ENCODE peak calls at places on chromosomes 16 and 17, in seven cellular contexts. G is GM12878, K is A549, L is H1, Y is K562, C is SK-N-SH, M is HepG2. H is an unnamed sample.

GRCh38 chr16:76796431-76796830 is 394.6 kb upstream of the MON1B start:
- DNase-seq in C (no peak), M (no peak), K (no peak), L (no peak), Y (no peak), G (no peak), H (no peak)

GRCh38 chr17:37458805-37459204 is 30.9 kb upstream of the DUSP14 start:
- DNase-seq in K (no peak), Y (no peak), C (no peak), G (no peak), L (no peak), M (no peak), H (peak)

GRCh38 chr17:48262982-48263586 is 155.5 kb downstream of the SNX11 start:
- DNase-seq in M (no peak), C (no peak), Y (peak), G (no peak), L (no peak), K (peak), H (peak)

GRCh38 chr16:84700518-84701277 is 898 bp downstream of the USP10 start:
- DNase-seq in G (no peak), Y (peak), K (peak), M (no peak), C (peak), L (no peak), H (peak)

GRCh38 chr16:10613771-10614485 is 33.5 kb upstream of the EMP2 start:
- DNase-seq in M (no peak), C (no peak), L (no peak), Y (no peak), K (no peak), G (no peak), H (no peak)

GRCh38 chr16:19294156-19294649 is 8.7 kb downstream of the CLEC19A start:
- DNase-seq in L (no peak), M (no peak), K (no peak), G (peak), Y (no peak), C (no peak), H (no peak)

GRCh38 chr17:74566132-74566753 is 1.1 kb downstream of the CD300H start:
- DNase-seq in C (peak), M (peak), G (no peak), L (peak), K (peak), Y (peak), H (no peak)

GRCh38 chr17:34527121-34527907 is 52.1 kb upstream of the TMEM132E start:
- DNase-seq in L (no peak), C (peak), Y (no peak), G (no peak), M (no peak), K (no peak), H (no peak)

GRCh38 chr16:84175351-84176081 is 11.3 kb downstream of the TAF1C start:
- DNase-seq in Y (peak), L (peak), C (peak), G (peak), K (peak), M (peak), H (peak)

GRCh38 chr17:74457146-74457819 is 9.2 kb upstream of the CD300A start:
- DNase-seq in C (peak), Y (peak), L (peak), K (peak), M (peak), G (no peak), H (peak)

GRCh38 chr16:86751081-86752030 is 173.0 kb downstream of the FOXL1 start:
- DNase-seq in C (no peak), K (no peak), G (no peak), M (no peak), L (no peak), Y (no peak), H (peak)

GRCh38 chr17:10737168-10737622 is 7.4 kb upstream of the TMEM220 start:
- DNase-seq in G (no peak), K (peak), Y (peak), L (peak), C (peak), M (peak), H (peak)

GRCh38 chr17:41455236-41455635 is 11.9 kb downstream of the KRT32 start:
- DNase-seq in C (no peak), G (no peak), K (no peak), Y (no peak), L (no peak), M (no peak), H (no peak)

GRCh38 chr16:67456383-67457140 is 24.4 kb downstream of the ATP6V0D1 start:
- DNase-seq in L (no peak), G (no peak), C (peak), M (no peak), Y (no peak), K (peak), H (peak)

GRCh38 chr16:74199066-74199841 is 97.4 kb upstream of the PSMD7 start:
- DNase-seq in L (no peak), C (no peak), M (no peak), Y (no peak), K (no peak), G (no peak), H (peak)

GRCh38 chr16:49466529-49466831 is 92.9 kb downstream of the C16orf78 start:
- DNase-seq in Y (no peak), K (no peak), C (no peak), L (peak), M (no peak), G (no peak), H (no peak)

GRCh38 chr17:34892864-34893263 is 68.4 kb downstream of the CCT6B start:
- DNase-seq in G (no peak), C (peak), L (peak), K (peak), Y (peak), M (no peak), H (no peak)

GRCh38 chr17:79802736-79803420 is 6.0 kb upstream of the CBX8 start:
- DNase-seq in K (no peak), L (peak), M (no peak), Y (peak), G (no peak), C (no peak), H (no peak)

GRCh38 chr17:36935681-36936454 is 1.4 kb upstream of the LHX1 start:
- DNase-seq in C (peak), G (no peak), Y (no peak), L (peak), K (peak), M (no peak), H (no peak)

GRCh38 chr17:8836821-8837426 is 30.6 kb downstream of the PIK3R6 start:
- DNase-seq in C (no peak), K (no peak), L (peak), G (no peak), Y (no peak), M (no peak), H (no peak)

GRCh38 chr16:1158456-1159324 is 5.8 kb downstream of the CACNA1H start:
- DNase-seq in L (no peak), M (peak), G (no peak), C (peak), Y (no peak), K (no peak), H (peak)

GRCh38 chr17:74454197-74455024 is 12.0 kb upstream of the CD300A start:
- DNase-seq in Y (no peak), L (peak), M (peak), G (no peak), K (peak), C (no peak), H (peak)

GRCh38 chr17:8818654-8819330 is 19.6 kb upstream of the MFSD6L start:
- DNase-seq in Y (no peak), K (no peak), G (no peak), L (peak), M (no peak), C (no peak), H (no peak)

GRCh38 chr17:58373923-58374322 is 21.9 kb upstream of the SUPT4H1 start:
- DNase-seq in G (no peak), M (no peak), C (no peak), L (no peak), Y (no peak), K (no peak), H (no peak)

GRCh38 chr17:17605747-17606083 is 14.2 kb upstream of the PEMT start:
- DNase-seq in K (no peak), G (no peak), L (no peak), C (no peak), Y (no peak), M (no peak), H (peak)

GRCh38 chr16:48676836-48677235 is 66.9 kb upstream of the N4BP1 start:
- DNase-seq in C (no peak), K (no peak), Y (no peak), L (no peak), G (no peak), M (no peak), H (peak)

GRCh38 chr17:65072577-65073178 is 16.1 kb upstream of the GNA13 start:
- DNase-seq in G (no peak), L (no peak), C (no peak), K (no peak), Y (no peak), M (peak), H (no peak)

GRCh38 chr17:80151333-80151732 is 4.4 kb upstream of the EIF4A3 start:
- DNase-seq in M (no peak), G (no peak), Y (no peak), C (no peak), L (no peak), K (no peak), H (peak)

GRCh38 chr16:57893217-57893558 is 77.7 kb downstream of the CNGB1 start:
- DNase-seq in M (no peak), K (no peak), Y (no peak), L (no peak), G (no peak), C (no peak), H (no peak)

GRCh38 chr16:55922662-55923061 is 47.5 kb upstream of the CES5A start:
- DNase-seq in G (no peak), C (no peak), M (no peak), Y (no peak), K (no peak), L (no peak), H (no peak)

GRCh38 chr17:16459850-16460550 is 32.0 kb downstream of the LRRC75A start:
- DNase-seq in Y (no peak), M (no peak), C (no peak), K (no peak), G (no peak), L (no peak), H (no peak)

GRCh38 chr17:48100160-48100559 is 1.1 kb downstream of the CBX1 start:
- DNase-seq in G (no peak), Y (no peak), K (no peak), C (no peak), M (no peak), L (no peak), H (peak)

GRCh38 chr16:51592535-51592934 is 441.5 kb upstream of the SALL1 start:
- DNase-seq in K (no peak), C (no peak), M (no peak), L (no peak), Y (no peak), G (no peak), H (no peak)

GRCh38 chr16:51276335-51276734 is 125.3 kb upstream of the SALL1 start:
- DNase-seq in Y (no peak), C (no peak), K (no peak), M (no peak), G (no peak), L (no peak), H (no peak)

GRCh38 chr16:72788269-72788809 is 259.6 kb downstream of the ZFHX3 start:
- DNase-seq in L (no peak), K (no peak), C (no peak), M (no peak), Y (no peak), G (no peak), H (no peak)

GRCh38 chr16:2785101-2785991 is 2.0 kb downstream of the PRSS33 start:
- DNase-seq in Y (peak), G (no peak), L (no peak), M (no peak), K (no peak), C (peak), H (no peak)

GRCh38 chr17:5182597-5183409 is 8.9 kb downstream of the ZNF594 start:
- DNase-seq in L (no peak), Y (no peak), M (no peak), C (no peak), K (no peak), G (no peak), H (no peak)

GRCh38 chr17:55540414-55541091 is 29.3 kb upstream of the SMIM36 start:
- DNase-seq in M (no peak), K (peak), C (no peak), Y (no peak), G (no peak), L (no peak), H (peak)
- TF ChIP-seq RFX5 in M (no peak), K (no peak), C (no peak), Y (no peak), G (no peak), L (no peak), H (no peak)

DNA sequence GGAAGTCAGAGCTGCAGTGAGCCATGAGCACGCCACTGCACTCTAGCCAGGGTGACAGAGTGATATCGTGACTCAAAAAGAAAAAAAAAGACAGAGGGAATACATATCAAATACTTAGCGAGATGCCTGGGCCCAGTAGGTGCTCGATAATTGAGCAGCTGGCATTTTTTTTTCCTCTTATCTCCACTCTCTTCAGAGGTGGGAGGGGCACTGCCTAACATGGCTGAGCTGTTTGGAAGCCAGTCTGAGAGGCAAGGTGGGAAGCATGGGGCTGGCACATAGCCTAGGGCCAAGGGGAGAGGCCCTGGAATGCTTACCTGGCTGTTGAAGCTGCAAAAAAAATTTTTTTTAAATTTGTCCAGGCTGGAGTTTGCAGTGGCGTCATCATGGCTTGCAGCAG is 38.4 kb downstream of the HIC1 start:
- DNase-seq in K (no peak), G (no peak), L (no peak), Y (no peak), M (no peak), C (peak), H (no peak)
- TF ChIP-seq RFX5 in K (no peak), G (no peak), L (no peak), Y (no peak), M (no peak), C (no peak), H (no peak)

DNA sequence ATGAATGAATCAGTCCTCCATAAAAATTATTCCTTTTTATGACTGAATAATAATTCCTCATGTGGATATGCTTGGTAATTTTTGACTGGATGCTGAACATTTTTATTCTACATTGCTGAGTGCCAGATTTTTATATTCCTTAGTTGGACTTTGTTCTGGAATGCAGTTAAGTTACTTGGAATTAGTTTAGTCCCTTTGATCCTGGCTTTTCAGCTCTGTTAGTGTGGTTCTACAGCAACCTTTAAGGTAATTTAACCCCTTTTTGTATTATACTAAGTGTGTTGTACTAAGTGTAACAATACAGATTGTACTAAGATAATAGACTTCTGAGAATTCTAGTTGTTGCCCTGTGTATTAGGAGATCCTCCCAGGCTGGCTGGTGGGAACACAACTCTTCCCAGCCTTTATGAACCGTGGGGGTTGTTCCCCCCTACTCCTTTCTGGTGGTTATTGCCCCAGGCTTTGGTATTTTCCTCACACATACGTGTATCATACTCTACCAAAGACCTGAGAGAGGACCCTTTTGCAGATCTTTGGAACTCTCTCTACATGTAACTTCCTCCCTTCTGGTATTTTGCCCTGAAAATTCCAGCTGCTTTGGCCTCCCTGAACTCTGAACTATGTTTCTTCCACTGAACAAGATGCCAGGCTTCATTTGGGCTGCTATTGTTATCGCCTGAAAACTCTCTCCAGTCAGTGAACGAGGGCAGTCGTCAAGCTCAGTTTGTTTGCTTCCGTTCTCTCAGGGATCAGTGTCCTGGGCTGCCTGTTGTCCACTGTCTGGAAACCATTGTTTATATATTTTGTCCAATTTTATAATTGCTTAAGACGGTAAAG is 30.5 kb downstream of the TANGO6 start:
- DNase-seq in K (no peak), M (peak), L (no peak), C (no peak), G (no peak), Y (no peak), H (no peak)
- TF ChIP-seq RFX5 in K (no peak), M (no peak), L (no peak), C (no peak), G (no peak), Y (no peak), H (no peak)

DNA sequence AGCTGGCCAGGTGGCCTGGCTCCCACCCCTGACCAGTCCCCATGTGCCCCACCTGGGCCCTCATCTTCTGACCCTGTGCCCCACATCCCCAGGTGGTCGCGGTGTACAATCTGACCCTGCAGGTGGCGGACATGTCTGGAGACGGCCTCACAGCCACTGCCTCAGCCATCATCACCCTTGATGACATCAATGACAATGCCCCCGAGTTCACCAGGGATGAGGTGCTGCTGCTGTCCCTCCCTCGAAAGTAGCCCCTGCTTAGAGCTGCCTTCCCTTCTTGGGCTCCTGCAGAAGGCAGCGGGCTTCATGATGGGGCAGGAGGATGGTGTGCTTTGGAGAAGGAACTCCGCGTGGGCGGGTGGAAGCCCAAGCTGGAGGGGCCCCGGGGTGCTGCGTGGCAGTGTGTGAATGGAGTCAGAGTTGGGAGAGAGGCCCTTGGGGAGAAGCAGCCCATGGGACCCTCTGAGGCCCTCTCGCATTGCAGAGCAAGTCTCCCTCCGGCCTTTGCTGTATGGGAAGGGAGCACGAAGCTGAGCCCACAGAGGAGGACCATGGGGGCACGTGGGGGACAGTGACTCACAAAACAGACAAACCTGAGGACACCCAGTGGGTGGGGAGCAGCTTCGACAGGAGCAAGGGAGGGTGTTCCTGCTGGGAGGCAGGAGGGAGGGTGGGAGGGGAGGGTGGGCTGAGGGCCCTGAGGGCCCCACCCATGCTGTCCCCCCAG is 12.8 kb downstream of the SLC22A31 start:
- DNase-seq in M (no peak), L (peak), K (no peak), G (no peak), C (no peak), Y (no peak), H (no peak)
- TF ChIP-seq RFX5 in M (no peak), L (no peak), K (no peak), G (no peak), C (no peak), Y (no peak), H (no peak)

GRCh38 chr17:50845260-50846147 is 10.1 kb downstream of the WFIKKN2 start:
- DNase-seq in C (no peak), K (no peak), L (no peak), Y (no peak), G (no peak), M (no peak), H (peak)
- TF ChIP-seq RFX5 in C (no peak), K (no peak), L (no peak), Y (no peak), G (no peak), M (no peak), H (no peak)

GRCh38 chr17:83151442-83152220 is 72.2 kb downstream of the METRNL start:
- DNase-seq in L (no peak), Y (peak), G (no peak), K (no peak), C (peak), M (peak), H (peak)
- TF ChIP-seq RFX5 in L (no peak), Y (no peak), G (no peak), K (no peak), C (no peak), M (no peak), H (no peak)